ENCODE peak calls at places on chromosome 13, in six cellular contexts. O is adipocyte; H is uterus; I is fibroblast of lung; K is thoracic aorta; U is effector memory CD4-positive, alpha-beta T cell. Q is an unnamed sample.

GRCh38 chr13:25469179-25469545 is 97.4 kb downstream of the ATP8A2 start:
- DNase-seq in U (no peak), K (no peak), H (no peak), O (no peak), I (no peak), Q (no peak)

GRCh38 chr13:78689011-78689410 is 30.1 kb upstream of the OBI1 start:
- DNase-seq in K (no peak), I (peak; percentile 12), H (no peak), O (peak; percentile 20), U (no peak), Q (no peak)

GRCh38 chr13:91347996-91348905 is 764 bp downstream of the MIR17HG start:
- DNase-seq in H (peak; percentile 26), O (peak; percentile 71), I (no peak), K (no peak), U (peak; percentile 51), Q (peak; percentile 27)

GRCh38 chr13:47408546-47409319 is 511.9 kb upstream of the HTR2A start:
- DNase-seq in H (no peak), U (no peak), O (no peak), I (no peak), K (no peak), Q (no peak)

GRCh38 chr13:105804561-105805190 is 730.8 kb downstream of the EFNB2 start:
- DNase-seq in I (peak; percentile 77), K (no peak), H (no peak), U (no peak), O (peak; percentile 46), Q (no peak)

GRCh38 chr13:113900646-113901045 is 36.8 kb upstream of the GAS6 start:
- DNase-seq in I (no peak), O (no peak), H (no peak), U (no peak), K (no peak), Q (no peak)

GRCh38 chr13:34208326-34208725 is 390.4 kb downstream of the RFC3 start:
- DNase-seq in U (no peak), H (no peak), K (no peak), O (peak; percentile 28), I (no peak), Q (no peak)

GRCh38 chr13:114142640-114143490 is 10.4 kb upstream of the RASA3 start:
- DNase-seq in H (no peak), I (peak; percentile 63), U (peak; percentile 74), O (no peak), K (no peak), Q (no peak)

GRCh38 chr13:112813552-112813951 is 123.7 kb downstream of the ATP11A start:
- DNase-seq in K (no peak), I (no peak), O (no peak), U (no peak), H (no peak), Q (no peak)

GRCh38 chr13:46367622-46368327 is 19.3 kb downstream of the RUBCNL start:
- DNase-seq in H (no peak), I (peak; percentile 45), O (peak; percentile 34), K (no peak), U (no peak), Q (no peak)

GRCh38 chr13:98351636-98352035 is 174.6 kb upstream of the RNF113B start:
- DNase-seq in H (no peak), I (no peak), U (no peak), K (no peak), O (no peak), Q (no peak)

GRCh38 chr13:94494021-94494420 is 14.5 kb upstream of the DCT start:
- DNase-seq in U (no peak), H (no peak), K (no peak), O (no peak), I (no peak), Q (no peak)

GRCh38 chr13:73822671-73823592 is 311.3 kb downstream of the KLF12 start:
- DNase-seq in U (no peak), I (no peak), H (no peak), O (no peak), K (no peak), Q (no peak)

GRCh38 chr13:76094645-76095044 is 458.5 kb downstream of the LMO7 start:
- DNase-seq in I (no peak), U (no peak), O (no peak), H (no peak), K (no peak), Q (no peak)

GRCh38 chr13:91817250-91817649 is 418.8 kb downstream of the GPC5 start:
- DNase-seq in I (peak; percentile 66), H (no peak), U (no peak), K (no peak), O (no peak), Q (no peak)

GRCh38 chr13:44007451-44007850 is 127.7 kb downstream of the LACC1 start:
- DNase-seq in O (no peak), K (no peak), I (no peak), U (no peak), H (no peak), Q (no peak)

GRCh38 chr13:59946924-59947323 is 216.8 kb downstream of the DIAPH3 start:
- DNase-seq in H (no peak), U (no peak), O (peak; percentile 39), I (no peak), K (no peak), Q (no peak)

GRCh38 chr13:99200433-99201167 is at the start of gene UBAC2:
- DNase-seq in U (peak; percentile 95), I (peak; percentile 93), K (peak; percentile 82), H (peak; percentile 91), O (peak; percentile 98), Q (peak; percentile 78)

GRCh38 chr13:107545946-107546502 is 669.3 kb downstream of the LIG4 start:
- DNase-seq in O (no peak), I (no peak), H (no peak), K (no peak), U (no peak), Q (no peak)

DNA sequence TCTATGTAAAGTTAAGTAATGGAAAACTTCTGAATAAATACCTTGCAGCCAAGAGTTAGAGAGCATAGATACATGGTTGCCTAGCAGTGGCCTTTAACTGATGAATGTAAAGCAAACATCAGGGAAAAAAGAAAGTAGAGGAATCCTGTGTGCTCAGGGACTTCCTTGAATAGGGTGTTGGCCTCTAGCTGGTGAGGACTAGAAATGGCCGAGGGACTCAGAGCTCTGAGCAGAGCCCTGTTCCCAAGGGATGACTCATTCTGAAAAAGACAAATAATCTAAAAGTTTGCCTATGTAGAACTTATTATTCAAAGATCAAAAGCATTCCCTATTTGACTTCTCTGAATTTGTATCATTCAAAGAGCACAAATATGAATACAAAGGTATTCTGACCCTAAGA is 135.7 kb downstream of the MIPEP start:
- DNase-seq in K (no peak), H (no peak), I (peak; percentile 68), U (no peak), O (peak; percentile 65), Q (no peak)
- H3K4me1 ChIP-seq in K (peaks cover 6% of the 10 kb centered on the region), H (no peaks in the 10 kb centered on the region), I (peaks cover 21% of the 10 kb centered on the region), U (peaks cover 6% of the 10 kb centered on the region), O (peaks cover 29% of the 10 kb centered on the region), Q (no peaks in the 10 kb centered on the region)

GRCh38 chr13:110479648-110480047 is 81.9 kb downstream of the RAB20 start:
- DNase-seq in I (no peak), K (no peak), O (no peak), H (no peak), U (no peak), Q (no peak)

GRCh38 chr13:110479215-110479545 is 82.3 kb downstream of the RAB20 start:
- DNase-seq in I (no peak), U (no peak), O (no peak), K (no peak), H (no peak), Q (no peak)

GRCh38 chr13:110478405-110479214 is 82.9 kb downstream of the RAB20 start:
- DNase-seq in O (no peak), I (no peak), K (no peak), H (no peak), U (no peak), Q (no peak)

GRCh38 chr13:110476220-110476617 is 85.3 kb downstream of the RAB20 start:
- DNase-seq in K (no peak), U (no peak), O (no peak), I (no peak), H (no peak), Q (no peak)

DNA sequence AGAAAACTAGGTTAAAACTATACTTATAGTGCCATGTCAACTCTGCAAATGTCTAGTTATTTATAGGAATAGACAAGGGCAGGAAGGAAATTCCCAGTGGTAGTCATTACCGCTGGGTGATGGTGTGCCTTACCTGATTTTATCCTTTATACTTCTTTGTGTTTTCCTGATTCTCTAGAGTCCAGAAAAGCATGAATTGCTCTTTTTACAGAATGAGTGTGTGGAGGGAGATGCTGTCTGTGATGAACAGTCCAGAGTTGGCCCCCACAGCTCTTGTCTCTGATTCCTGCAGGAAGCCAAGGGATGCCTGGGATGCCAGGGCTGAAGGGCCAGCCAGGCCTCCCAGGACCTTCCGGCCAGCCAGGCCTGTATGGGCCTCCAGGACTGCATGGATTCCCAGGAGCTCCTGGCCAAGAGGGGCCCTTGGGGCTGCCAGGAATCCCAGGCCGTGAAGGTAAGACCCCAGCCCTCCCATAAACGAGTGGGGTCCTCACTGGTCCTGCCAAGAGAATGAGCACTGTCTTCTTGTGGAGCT is 83.7 kb downstream of the RAB20 start:
- DNase-seq in I (no peak), U (no peak), K (no peak), O (no peak), H (no peak), Q (no peak)
- H3K4me1 ChIP-seq in I (no peaks in the 10 kb centered on the region), U (no peaks in the 10 kb centered on the region), K (peaks cover 10% of the 10 kb centered on the region), O (no peaks in the 10 kb centered on the region), H (no peaks in the 10 kb centered on the region), Q (no peaks in the 10 kb centered on the region)

DNA sequence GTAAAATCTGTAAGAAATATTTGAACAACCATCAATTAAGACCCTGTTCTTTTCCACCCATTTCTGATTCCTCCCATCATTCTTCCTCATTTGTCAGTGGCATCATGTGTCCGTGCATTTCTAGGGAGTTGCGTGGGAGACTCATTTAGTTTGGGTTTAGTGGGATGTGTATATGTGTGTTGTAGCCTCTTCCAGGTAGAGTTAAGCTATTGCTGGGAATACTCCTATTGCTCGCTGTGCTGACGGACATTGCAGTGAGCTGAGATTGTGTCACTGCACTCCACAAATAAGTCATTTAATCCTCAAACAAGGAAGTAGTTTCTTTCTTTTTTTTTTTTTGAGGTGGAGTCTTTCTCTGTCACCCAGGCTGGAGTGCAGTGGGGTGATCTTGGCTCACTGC is 42.1 kb upstream of the RCBTB2 start:
- DNase-seq in O (no peak), H (no peak), I (no peak), U (no peak), K (no peak), Q (no peak)
- H3K4me1 ChIP-seq in O (peaks cover 17% of the 10 kb centered on the region), H (no peaks in the 10 kb centered on the region), I (peaks cover 3% of the 10 kb centered on the region), U (peaks cover 25% of the 10 kb centered on the region), K (peaks cover 11% of the 10 kb centered on the region), Q (peaks cover 27% of the 10 kb centered on the region)

GRCh38 chr13:41384749-41385503 is 72.4 kb upstream of the RGCC start:
- DNase-seq in H (no peak), O (peak; percentile 41), K (no peak), I (peak; percentile 36), U (no peak), Q (no peak)

GRCh38 chr13:41388143-41388881 is 69.0 kb upstream of the RGCC start:
- DNase-seq in O (no peak), I (no peak), H (no peak), U (no peak), K (no peak), Q (no peak)

GRCh38 chr13:41386206-41386605 is 71.1 kb upstream of the RGCC start:
- DNase-seq in K (no peak), O (no peak), H (no peak), U (no peak), I (no peak), Q (no peak)

DNA sequence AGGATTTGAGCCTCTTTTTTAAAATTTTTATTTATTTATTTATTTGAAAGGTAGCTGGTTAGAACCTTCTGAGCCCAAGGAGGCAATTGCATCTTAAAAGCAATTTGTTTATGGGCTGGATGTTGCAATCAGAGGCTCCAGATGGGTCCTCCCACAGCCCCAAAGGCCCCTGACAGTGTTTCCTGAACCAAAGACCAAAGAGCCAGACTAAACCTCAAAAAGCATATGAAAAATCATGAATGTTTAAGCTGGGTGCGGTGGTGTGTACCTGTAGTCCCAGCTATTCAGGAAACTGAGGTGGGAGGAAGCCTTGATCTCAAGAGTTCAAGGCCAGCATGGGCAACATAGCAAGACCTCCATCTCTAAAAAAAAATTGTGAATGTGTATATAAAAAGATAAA is 67.8 kb upstream of the RGCC start:
- DNase-seq in K (no peak), U (no peak), O (no peak), I (no peak), H (no peak), Q (no peak)
- H3K4me1 ChIP-seq in K (no peaks in the 10 kb centered on the region), U (no peaks in the 10 kb centered on the region), O (no peaks in the 10 kb centered on the region), I (no peaks in the 10 kb centered on the region), H (no peaks in the 10 kb centered on the region), Q (no peaks in the 10 kb centered on the region)

Q was measured in tibial nerve.